ENCODE peak calls at places on chromosomes 13 and 19, in four cellular contexts. J is breast epithelium, Y is esophagus muscularis mucosa, U is ovary. V is an unnamed sample.

GRCh38 chr19:17424743-17425365 is 5.0 kb downstream of the MVB12A start:
- DNase-seq in J (no peak), Y (no peak), U (peak), V (peak)

GRCh38 chr19:47106819-47107200 is 6.8 kb downstream of the ZC3H4 start:
- DNase-seq in J (no peak), Y (no peak), U (no peak), V (no peak)

GRCh38 chr13:53161231-53161630 is 132.6 kb downstream of the OLFM4 start:
- DNase-seq in J (no peak), Y (no peak), U (no peak), V (no peak)

GRCh38 chr13:66558511-66558910 is 671.6 kb downstream of the PCDH9 start:
- DNase-seq in J (no peak), Y (no peak), U (no peak), V (no peak)

GRCh38 chr19:45262570-45262969 is 11.5 kb downstream of the MARK4 start:
- DNase-seq in J (no peak), Y (no peak), U (no peak), V (no peak)

GRCh38 chr19:28878862-28879566 is 333.9 kb downstream of the UQCRFS1 start:
- DNase-seq in J (peak), Y (no peak), U (peak), V (no peak)

GRCh38 chr19:15249912-15250634 is 17.8 kb upstream of the EPHX3 start:
- DNase-seq in J (peak), Y (no peak), U (peak), V (no peak)

GRCh38 chr13:27926644-27927434 is 7.0 kb downstream of the PDX1 start:
- DNase-seq in J (no peak), Y (no peak), U (no peak), V (no peak)

GRCh38 chr19:55336101-55336500 is 3.6 kb upstream of the KMT5C start:
- DNase-seq in J (no peak), Y (no peak), U (no peak), V (no peak)

GRCh38 chr13:59823495-59823894 is 340.2 kb downstream of the DIAPH3 start:
- DNase-seq in J (no peak), Y (no peak), U (no peak), V (no peak)

GRCh38 chr13:94799330-94799729 is 87.0 kb upstream of the SOX21 start:
- DNase-seq in J (no peak), Y (peak), U (no peak), V (no peak)

GRCh38 chr19:16860996-16861395 is 27.8 kb upstream of the F2RL3 start:
- DNase-seq in J (no peak), Y (no peak), U (no peak), V (no peak)

GRCh38 chr19:18802354-18802753 is 11.2 kb upstream of the COMP start:
- DNase-seq in J (no peak), Y (no peak), U (no peak), V (no peak)

GRCh38 chr19:29492761-29493160 is 33.0 kb upstream of the VSTM2B start:
- DNase-seq in J (no peak), Y (peak), U (no peak), V (no peak)

GRCh38 chr13:26183416-26183815 is 38.7 kb downstream of the RNF6 start:
- DNase-seq in J (no peak), Y (no peak), U (no peak), V (no peak)

GRCh38 chr19:16197622-16198362 is at the start of gene AP1M1:
- DNase-seq in J (peak), Y (peak), U (peak), V (peak)

GRCh38 chr19:33375760-33376159 is 2.3 kb downstream of the CEBPG start:
- DNase-seq in J (no peak), Y (no peak), U (no peak), V (no peak)

GRCh38 chr19:33375156-33375744 is 1.7 kb downstream of the CEBPG start:
- DNase-seq in J (no peak), Y (no peak), U (no peak), V (no peak)

GRCh38 chr19:33376931-33377557 is 3.5 kb downstream of the CEBPG start:
- DNase-seq in J (no peak), Y (no peak), U (no peak), V (no peak)

GRCh38 chr19:33377586-33378475 is 4.3 kb downstream of the CEBPG start:
- DNase-seq in J (no peak), Y (no peak), U (no peak), V (no peak)

GRCh38 chr19:33376423-33376822 is 2.9 kb downstream of the CEBPG start:
- DNase-seq in J (no peak), Y (no peak), U (no peak), V (no peak)
- H3K27ac ChIP-seq in J (peak), Y (no peak), U (no peak), V (peak)

GRCh38 chr19:34675919-34676318 is 1.0 kb downstream of the SCGB2B2 start:
- DNase-seq in J (no peak), Y (no peak), U (no peak), V (no peak)
- H3K4me3 ChIP-seq in J (no peak), Y (no peak), U (no peak), V (no peak)

GRCh38 chr19:49929121-49929610 is at the start of the genes ATF5 and NUP62:
- DNase-seq in J (peak), Y (no peak), U (peak), V (peak)
- TF ChIP-seq POLR2A in J (no peak), Y (no peak), U (no peak), V (no peak)

GRCh38 chr19:1882786-1883692 is 2.3 kb downstream of the ABHD17A start:
- DNase-seq in J (no peak), Y (no peak), U (no peak), V (no peak)
- H3K27ac ChIP-seq in J (peak), Y (peak), U (no peak), V (peak)

DNA sequence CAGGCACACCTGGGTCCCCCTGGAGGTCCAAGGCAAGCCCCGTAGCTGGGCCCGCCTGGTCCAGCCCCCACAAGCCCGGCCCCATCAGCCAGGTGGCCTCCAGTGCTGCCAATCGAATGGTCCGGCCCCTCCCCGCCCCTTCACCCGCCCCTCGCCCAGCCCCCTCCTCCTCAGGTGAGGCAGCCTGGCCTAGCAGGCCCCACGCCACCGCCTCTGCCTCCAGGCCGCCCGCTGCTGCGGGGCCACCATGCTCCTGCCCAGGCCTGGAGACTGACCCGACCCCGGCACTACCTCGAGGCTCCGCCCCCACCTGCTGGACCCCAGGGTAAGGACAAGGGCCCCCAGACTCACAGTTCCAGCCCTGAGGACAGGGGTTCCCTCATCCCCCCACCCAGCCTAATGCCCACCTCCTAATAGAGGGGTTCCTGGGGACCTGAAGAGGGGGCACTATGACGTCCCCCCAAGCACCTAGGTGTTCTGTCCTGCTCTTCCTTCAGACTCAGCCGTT is at the start of gene HPN:
- DNase-seq in J (no peak), Y (no peak), U (no peak), V (peak)
- H3K4me3 ChIP-seq in J (peak), Y (peak), U (no peak), V (peak)